ENCODE peak calls at places on chromosomes 6 and 20, in seven cellular contexts. A is prostate gland, B is kidney, T is neural progenitor cell, X is NT2/D1, R is right cardiac atrium, K is HCT116. P is an unnamed sample.

GRCh38 chr20:37697314-37697713 is 3.5 kb downstream of the CTNNBL1 start:
- DNase-seq in A (no peak), B (no peak), T (no peak), X (no peak), R (no peak), K (no peak), P (no peak)

GRCh38 chr6:144778773-144779531 is 493.8 kb downstream of the UTRN start:
- DNase-seq in A (no peak), B (no peak), T (no peak), X (no peak), R (no peak), K (no peak), P (no peak)

GRCh38 chr6:141492885-141493284 is 639.8 kb upstream of the GJE1 start:
- DNase-seq in A (no peak), B (no peak), T (no peak), X (no peak), R (no peak), K (no peak), P (no peak)

GRCh38 chr20:51326241-51326819 is 216.2 kb downstream of the NFATC2 start:
- DNase-seq in A (peak), B (no peak), T (peak), X (peak), R (no peak), K (peak), P (no peak)

GRCh38 chr6:131782764-131783163 is 25.1 kb upstream of the ENPP1 start:
- DNase-seq in A (no peak), B (no peak), T (no peak), X (no peak), R (no peak), K (no peak), P (no peak)

GRCh38 chr6:129029778-129030177 is 146.8 kb downstream of the LAMA2 start:
- DNase-seq in A (no peak), B (no peak), T (no peak), X (peak), R (no peak), K (no peak), P (no peak)

GRCh38 chr20:25279403-25279802 is 31.5 kb downstream of the PYGB start:
- DNase-seq in A (no peak), B (no peak), T (no peak), X (no peak), R (no peak), K (no peak), P (no peak)

GRCh38 chr6:24927985-24928735 is 7.6 kb downstream of the RIPOR2 start:
- DNase-seq in A (no peak), B (no peak), T (no peak), X (no peak), R (no peak), K (no peak), P (peak)

GRCh38 chr6:133895573-133896343 is 6.8 kb downstream of the TCF21 start:
- DNase-seq in A (no peak), B (peak), T (peak), X (no peak), R (peak), K (no peak), P (no peak)

GRCh38 chr6:4299476-4299875 is 164.1 kb upstream of the ECI2 start:
- DNase-seq in A (no peak), B (no peak), T (no peak), X (no peak), R (no peak), K (no peak), P (no peak)

GRCh38 chr6:38604700-38605099 is 35.0 kb downstream of the BTBD9 start:
- DNase-seq in A (no peak), B (no peak), T (no peak), X (no peak), R (no peak), K (no peak), P (no peak)

GRCh38 chr6:126773122-126773805 is 345.2 kb upstream of the RSPO3 start:
- DNase-seq in A (no peak), B (no peak), T (peak), X (peak), R (no peak), K (no peak), P (no peak)

GRCh38 chr6:31877651-31878161 is 1.1 kb downstream of the SLC44A4 start:
- DNase-seq in A (peak), B (peak), T (no peak), X (no peak), R (no peak), K (no peak), P (no peak)

GRCh38 chr6:4350571-4351505 is 215.5 kb upstream of the ECI2 start:
- DNase-seq in A (no peak), B (no peak), T (no peak), X (no peak), R (peak), K (no peak), P (no peak)

GRCh38 chr20:19777311-19777710 is 19.3 kb downstream of the RIN2 start:
- DNase-seq in A (no peak), B (no peak), T (no peak), X (no peak), R (no peak), K (no peak), P (no peak)

GRCh38 chr6:135144678-135145508 is 36.2 kb upstream of the MYB start:
- DNase-seq in A (peak), B (no peak), T (peak), X (no peak), R (no peak), K (peak), P (no peak)

GRCh38 chr20:39263076-39263475 is 300.9 kb downstream of the DHX35 start:
- DNase-seq in A (no peak), B (no peak), T (no peak), X (no peak), R (no peak), K (no peak), P (no peak)

GRCh38 chr6:161836643-161837448 is 563.0 kb upstream of the AGPAT4 start:
- DNase-seq in A (no peak), B (no peak), T (no peak), X (no peak), R (no peak), K (peak), P (no peak)

GRCh38 chr6:70371454-70372105 is 41.7 kb upstream of the FAM135A start:
- DNase-seq in A (no peak), B (no peak), T (peak), X (no peak), R (no peak), K (peak), P (peak)

GRCh38 chr6:31617010-31617409 is 2.0 kb downstream of the AIF1 start:
- DNase-seq in A (no peak), B (no peak), T (no peak), X (no peak), R (no peak), K (no peak), P (no peak)

GRCh38 chr20:62899633-62900051 is 26.7 kb downstream of the DIDO1 start:
- DNase-seq in A (no peak), B (no peak), T (peak), X (no peak), R (no peak), K (no peak), P (no peak)

GRCh38 chr6:134667106-134667505 is 282.8 kb downstream of the ALDH8A1 start:
- DNase-seq in A (no peak), B (no peak), T (no peak), X (no peak), R (no peak), K (no peak), P (no peak)

GRCh38 chr6:105482227-105482839 is 79.5 kb upstream of the PREP start:
- DNase-seq in A (no peak), B (no peak), T (no peak), X (no peak), R (peak), K (no peak), P (no peak)

GRCh38 chr6:158488065-158488464 is 71.8 kb upstream of the TMEM181 start:
- DNase-seq in A (no peak), B (no peak), T (no peak), X (no peak), R (no peak), K (peak), P (peak)

GRCh38 chr6:5163233-5163632 is 78.1 kb downstream of the PPP1R3G start:
- DNase-seq in A (no peak), B (no peak), T (no peak), X (no peak), R (no peak), K (no peak), P (no peak)

GRCh38 chr6:47144306-47144705 is 102.2 kb upstream of the ADGRF1 start:
- DNase-seq in A (no peak), B (no peak), T (no peak), X (no peak), R (no peak), K (no peak), P (peak)

GRCh38 chr6:159701413-159701999 is 8.5 kb upstream of the SOD2 start:
- DNase-seq in A (no peak), B (no peak), T (no peak), X (no peak), R (no peak), K (no peak), P (peak)

GRCh38 chr6:43647613-43648012 is 2.8 kb downstream of the RSPH9 start:
- DNase-seq in A (no peak), B (no peak), T (no peak), X (no peak), R (no peak), K (no peak), P (no peak)

GRCh38 chr6:43648248-43648647 is 3.4 kb downstream of the RSPH9 start:
- DNase-seq in A (no peak), B (no peak), T (no peak), X (no peak), R (no peak), K (no peak), P (no peak)

GRCh38 chr6:43639984-43640800 is 4.6 kb downstream of the MAD2L1BP start:
- DNase-seq in A (no peak), B (no peak), T (no peak), X (no peak), R (no peak), K (no peak), P (no peak)

GRCh38 chr6:43645613-43645964 is 753 bp downstream of the RSPH9 start:
- DNase-seq in A (no peak), B (no peak), T (no peak), X (no peak), R (no peak), K (no peak), P (no peak)

DNA sequence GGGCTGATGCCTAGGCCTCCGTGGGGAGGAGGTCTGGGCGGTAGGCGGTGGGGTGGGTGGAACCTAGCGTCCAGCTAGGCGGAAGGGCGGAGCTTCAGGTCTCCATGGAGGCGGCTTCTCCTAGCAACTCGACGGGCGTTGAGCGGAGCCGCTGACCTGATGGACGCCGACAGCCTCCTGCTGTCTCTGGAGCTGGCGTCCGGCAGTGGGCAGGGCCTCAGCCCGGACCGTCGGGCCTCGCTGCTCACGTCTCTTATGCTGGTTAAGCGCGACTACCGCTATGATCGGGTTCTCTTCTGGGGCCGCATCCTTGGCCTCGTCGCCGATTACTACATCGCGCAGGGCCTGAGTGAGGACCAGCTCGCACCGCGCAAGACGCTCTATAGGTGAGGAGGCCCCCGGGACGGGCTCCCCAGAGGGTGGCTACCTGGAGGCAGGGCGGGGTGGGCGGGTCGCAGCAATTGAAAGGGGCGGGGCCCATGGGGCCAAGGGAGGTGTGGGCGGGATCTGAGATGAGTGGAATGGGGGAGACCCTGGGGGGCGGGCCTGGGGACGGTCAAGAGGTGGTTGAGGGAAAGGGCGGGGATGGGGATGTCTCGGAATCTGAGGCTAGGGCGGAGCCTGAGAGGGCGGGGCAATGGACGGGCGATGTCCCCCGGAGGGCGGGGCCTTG is at the start of gene RSPH9:
- DNase-seq in A (peak), B (peak), T (peak), X (no peak), R (peak), K (no peak), P (no peak)
- H3K4me3 ChIP-seq in A (peak), B (peak), T (peak), X (peak), R (peak), K (no peak), P (peak)

GRCh38 chr6:168877821-168878282 is 375.8 kb downstream of the THBS2 start:
- DNase-seq in A (peak), B (no peak), T (no peak), X (no peak), R (no peak), K (no peak), P (no peak)

GRCh38 chr6:168883410-168884049 is 370.1 kb downstream of the THBS2 start:
- DNase-seq in A (no peak), B (no peak), T (no peak), X (no peak), R (no peak), K (no peak), P (no peak)

GRCh38 chr6:168884050-168884645 is 369.5 kb downstream of the THBS2 start:
- DNase-seq in A (no peak), B (no peak), T (no peak), X (no peak), R (no peak), K (no peak), P (no peak)

GRCh38 chr6:168875811-168876576 is 377.7 kb downstream of the THBS2 start:
- DNase-seq in A (no peak), B (no peak), T (no peak), X (no peak), R (no peak), K (no peak), P (no peak)

DNA sequence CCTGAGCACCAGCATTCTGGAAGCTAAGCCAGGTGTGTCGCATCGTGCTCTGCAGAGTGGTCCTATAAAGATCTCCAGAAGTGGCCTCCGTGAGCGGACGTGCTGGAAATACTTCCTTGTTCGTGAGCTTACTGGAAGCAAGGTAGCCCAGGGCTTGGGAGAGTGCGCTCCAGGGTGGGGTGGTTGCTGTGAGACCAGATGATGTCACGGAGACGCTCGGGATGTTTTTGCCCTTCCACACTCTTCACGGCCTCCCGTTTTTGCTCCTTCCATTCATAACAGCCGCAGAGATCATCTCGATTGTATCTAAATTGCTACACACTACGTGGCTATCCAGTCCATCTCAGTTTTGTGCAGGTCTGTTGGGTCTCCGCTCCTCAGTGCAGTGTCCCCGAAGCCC is 373.4 kb downstream of the THBS2 start:
- DNase-seq in A (no peak), B (no peak), T (no peak), X (no peak), R (no peak), K (no peak), P (no peak)
- H3K4me3 ChIP-seq in A (no peak), B (no peak), T (no peak), X (no peak), R (no peak), K (no peak), P (no peak)

GRCh38 chr20:4134355-4134834 is 119.0 kb upstream of the RNF24 start:
- DNase-seq in A (no peak), B (no peak), T (no peak), X (no peak), R (no peak), K (no peak), P (no peak)
- H3K4me3 ChIP-seq in A (no peak), B (no peak), T (no peak), X (no peak), R (no peak), K (no peak), P (no peak)

DNA sequence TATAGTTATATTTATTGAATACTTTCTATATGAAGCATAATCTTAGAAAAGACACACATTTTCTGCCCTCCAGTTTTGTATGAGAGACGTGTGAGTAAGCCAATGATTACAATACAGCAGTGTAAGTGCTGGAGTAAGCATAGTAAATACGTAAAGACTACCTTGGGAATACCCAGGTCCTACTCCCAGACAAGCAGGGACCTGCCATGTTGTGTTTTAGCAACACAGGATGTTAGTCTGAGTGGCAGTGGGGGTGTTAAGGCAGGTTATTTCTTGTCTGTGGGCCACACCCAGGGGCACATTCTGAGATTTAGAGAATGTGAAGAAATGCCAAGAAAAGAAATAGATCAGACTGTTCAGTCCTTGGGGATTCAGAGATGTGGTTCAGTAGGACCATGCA is 34.3 kb upstream of the RNF144B start:
- DNase-seq in A (peak), B (no peak), T (no peak), X (no peak), R (no peak), K (no peak), P (no peak)
- H3K4me3 ChIP-seq in A (no peak), B (no peak), T (no peak), X (no peak), R (no peak), K (no peak), P (no peak)

DNA sequence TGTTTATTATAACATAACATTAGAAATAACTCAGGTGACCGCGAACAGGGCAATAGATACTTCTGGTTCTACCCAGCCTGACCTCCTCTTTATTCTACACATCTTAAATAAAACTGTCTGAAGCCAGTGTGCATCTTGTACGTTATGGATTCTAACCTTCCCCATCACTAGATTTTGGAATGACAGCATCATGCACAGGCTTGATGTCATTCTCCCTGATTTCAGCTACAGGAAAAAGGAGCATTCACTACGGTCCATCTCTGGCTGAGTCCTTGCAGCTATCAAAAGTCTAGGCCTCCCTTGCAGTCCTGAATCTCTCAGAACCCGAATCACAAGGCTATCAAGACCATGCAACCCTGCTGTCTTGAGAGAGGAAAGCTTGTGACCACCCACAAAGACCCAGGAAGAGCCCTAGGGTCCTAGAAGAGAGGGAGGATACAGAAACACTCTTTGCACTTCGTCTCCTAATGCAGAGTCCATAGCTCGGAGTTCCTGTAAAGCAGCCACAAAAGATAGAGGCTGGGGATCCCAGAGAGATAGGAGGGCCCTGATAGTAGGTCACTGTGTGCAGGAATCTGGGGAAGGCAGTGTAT is 845 bp downstream of the HLA-DPA1 start:
- DNase-seq in A (no peak), B (no peak), T (no peak), X (no peak), R (no peak), K (no peak), P (no peak)
- H3K4me3 ChIP-seq in A (peak), B (peak), T (no peak), X (no peak), R (peak), K (no peak), P (no peak)